ENCODE peak calls at places on chromosome 17, in nine cellular contexts. L is A549, Z is AG09309, H is cardiac fibroblast, C is BE2C, D is RWPE1, G is left ventricle myocardium inferior, J is fibroblast of pulmonary artery, E is GM12865. Q is an unnamed sample.
A peak's percentile ranks its signal among the peaks of the same experiment; 100 is the strongest.

GRCh38 chr17:74453665-74454196 is 12.7 kb upstream of the CD300A start:
- DNase-seq in L (peak; percentile 98), D (peak; percentile 94), G (no peak), H (no peak), C (no peak), Z (no peak), E (peak; percentile 86), J (no peak), Q (peak; percentile 97)

GRCh38 chr17:71922439-71922838 is 198.4 kb upstream of the SOX9 start:
- DNase-seq in J (peak; percentile 38), E (peak; percentile 68), L (no peak), Z (peak; percentile 62), H (peak; percentile 24), D (peak; percentile 70), C (no peak), G (no peak), Q (no peak)

GRCh38 chr17:65785109-65785508 is 223.7 kb upstream of the AXIN2 start:
- DNase-seq in D (peak; percentile 15), J (peak; percentile 97), L (peak; percentile 18), Z (peak; percentile 89), C (no peak), G (no peak), H (peak; percentile 95), E (no peak), Q (no peak)

GRCh38 chr17:33200587-33200986 is 92.5 kb downstream of the ASIC2 start:
- DNase-seq in D (peak; percentile 14), H (no peak), Z (no peak), L (peak; percentile 35), J (no peak), G (no peak), E (no peak), C (no peak), Q (no peak)

GRCh38 chr17:45948881-45949624 is 50.0 kb upstream of the STH start:
- DNase-seq in E (peak; percentile 56), H (peak; percentile 67), G (peak; percentile 78), D (peak; percentile 74), Z (no peak), J (peak; percentile 60), C (peak; percentile 82), L (peak; percentile 94), Q (peak; percentile 86)

GRCh38 chr17:79808763-79809529 is 12.1 kb upstream of the CBX8 start:
- DNase-seq in Z (no peak), C (no peak), E (peak; percentile 61), H (peak; percentile 60), L (peak; percentile 90), J (peak; percentile 61), D (peak; percentile 64), G (no peak), Q (peak; percentile 69)

GRCh38 chr17:40621019-40621418 is 26.6 kb downstream of the SMARCE1 start:
- DNase-seq in G (no peak), D (no peak), Z (no peak), C (no peak), L (no peak), E (no peak), J (no peak), H (no peak), Q (no peak)

GRCh38 chr17:68821860-68822693 is 133.1 kb downstream of the ABCA8 start:
- DNase-seq in L (peak; percentile 77), G (no peak), C (no peak), Z (peak; percentile 62), E (no peak), D (peak; percentile 90), J (peak; percentile 85), H (peak; percentile 78), Q (no peak)

GRCh38 chr17:74447628-74448159 is 15.8 kb downstream of the GPRC5C start:
- DNase-seq in G (no peak), L (no peak), H (no peak), D (no peak), Z (no peak), J (no peak), E (no peak), C (no peak), Q (no peak)

GRCh38 chr17:79315282-79316106 is 240.9 kb downstream of the ENGASE start:
- DNase-seq in H (no peak), Z (no peak), L (no peak), E (no peak), J (no peak), G (no peak), C (no peak), D (no peak), Q (no peak)

GRCh38 chr17:36544320-36545092 is at the start of gene GGNBP2:
- DNase-seq in J (peak; percentile 94), D (peak; percentile 88), H (peak; percentile 94), C (peak; percentile 96), Z (peak; percentile 60), L (peak; percentile 85), E (peak; percentile 95), G (peak; percentile 94), Q (peak; percentile 95)

GRCh38 chr17:75922963-75923874 is 17.6 kb downstream of the FBF1 start:
- DNase-seq in L (no peak), G (no peak), D (no peak), C (no peak), J (no peak), E (no peak), H (no peak), Z (no peak), Q (no peak)

GRCh38 chr17:83199500-83200201 is 120.2 kb downstream of the METRNL start:
- DNase-seq in D (no peak), Z (peak; percentile 52), H (no peak), C (peak; percentile 4), G (peak; percentile 57), L (no peak), J (no peak), E (no peak), Q (no peak)

GRCh38 chr17:28407130-28407973 is 1.3 kb upstream of the SLC46A1 start:
- DNase-seq in H (no peak), L (no peak), C (no peak), E (no peak), D (peak; percentile 97), J (no peak), G (no peak), Z (no peak), Q (no peak)
- TF ChIP-seq CTCF in H (no peak), L (no peak), C (no peak), E (no peak), D (peak; percentile 11), J (no peak), G (no peak), Z (no peak), Q (no peak)

DNA sequence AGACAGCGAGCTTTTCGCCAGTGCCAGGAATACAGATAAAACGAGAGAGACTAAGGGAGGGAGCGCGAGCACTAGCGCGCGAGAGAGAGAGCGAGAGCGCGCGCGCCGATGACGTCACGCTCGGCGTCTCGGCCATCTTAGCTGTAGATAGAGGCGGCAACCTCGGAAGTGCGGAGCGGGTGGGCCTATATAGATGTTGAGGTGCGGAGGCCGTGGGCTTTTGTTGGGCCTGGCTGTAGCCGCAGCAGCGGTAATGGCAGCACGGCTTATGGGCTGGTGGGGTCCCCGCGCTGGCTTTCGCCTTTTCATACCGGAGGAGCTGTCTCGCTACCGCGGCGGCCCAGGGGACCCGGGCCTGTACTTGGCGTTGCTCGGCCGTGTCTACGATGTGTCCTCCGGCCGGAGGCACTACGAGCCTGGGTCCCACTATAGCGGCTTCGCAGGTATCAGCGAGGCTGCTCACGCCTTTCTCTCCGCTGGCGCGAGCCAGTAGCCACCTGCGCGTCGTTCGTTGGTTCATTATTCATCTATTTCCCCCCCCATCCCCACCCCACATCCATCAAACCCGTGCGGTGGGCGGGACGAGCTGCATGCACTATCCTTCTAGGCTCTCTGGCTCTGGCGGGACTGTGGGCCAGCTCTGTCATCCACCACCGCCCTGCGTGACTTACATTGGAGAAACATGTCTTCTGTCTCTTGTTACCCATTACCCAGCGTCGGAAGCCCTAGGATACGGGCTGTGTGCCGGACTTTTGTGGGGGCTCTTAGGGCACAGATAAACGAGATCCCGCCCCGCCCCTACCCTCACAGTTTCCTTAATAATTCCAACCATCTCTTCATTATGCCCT is 790 bp downstream of the CYB5D2 start:
- DNase-seq in E (peak; percentile 95), D (peak; percentile 87), G (peak; percentile 92), H (peak; percentile 94), Z (peak; percentile 67), J (peak; percentile 95), L (peak; percentile 96), C (peak; percentile 82), Q (peak; percentile 91)
- TF ChIP-seq CTCF in E (no peak), D (no peak), G (no peak), H (no peak), Z (no peak), J (no peak), L (no peak), C (no peak), Q (no peak)

GRCh38 chr17:41917957-41918391 is 777 bp downstream of the ACLY start:
- DNase-seq in D (peak; percentile 30), L (no peak), J (peak; percentile 39), H (peak; percentile 40), C (peak; percentile 91), Z (no peak), E (peak; percentile 49), G (peak; percentile 70), Q (no peak)
- TF ChIP-seq CTCF in D (no peak), L (no peak), J (no peak), H (no peak), C (no peak), Z (no peak), E (no peak), G (no peak), Q (no peak)

DNA sequence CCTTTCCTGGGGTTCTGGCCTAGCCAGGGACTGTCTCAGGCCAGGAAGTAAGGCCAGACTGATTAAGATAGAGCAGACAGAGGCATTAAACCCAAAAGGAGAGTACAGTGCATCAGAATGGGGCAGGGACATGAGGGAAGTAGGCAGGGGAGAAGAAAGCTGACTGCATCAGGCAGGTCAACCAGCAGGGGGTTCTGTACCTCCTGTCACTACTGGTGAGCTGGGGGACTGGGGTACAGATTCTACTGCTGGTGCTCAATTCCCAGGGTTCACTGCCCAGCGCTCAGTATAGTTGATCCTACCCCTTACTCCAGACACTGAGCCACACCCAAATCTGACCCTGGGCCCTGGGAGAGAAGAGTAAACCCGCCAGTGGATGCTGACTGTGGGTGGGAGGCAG is 12.9 kb upstream of the MTMR4 start:
- DNase-seq in Z (no peak), E (peak; percentile 20), J (peak; percentile 17), D (no peak), G (no peak), H (no peak), L (no peak), C (no peak), Q (no peak)
- TF ChIP-seq CTCF in Z (no peak), E (peak; percentile 28), J (peak; percentile 37), D (no peak), G (peak; percentile 28), H (peak; percentile 13), L (no peak), C (peak; percentile 30), Q (peak; percentile 28)

DNA sequence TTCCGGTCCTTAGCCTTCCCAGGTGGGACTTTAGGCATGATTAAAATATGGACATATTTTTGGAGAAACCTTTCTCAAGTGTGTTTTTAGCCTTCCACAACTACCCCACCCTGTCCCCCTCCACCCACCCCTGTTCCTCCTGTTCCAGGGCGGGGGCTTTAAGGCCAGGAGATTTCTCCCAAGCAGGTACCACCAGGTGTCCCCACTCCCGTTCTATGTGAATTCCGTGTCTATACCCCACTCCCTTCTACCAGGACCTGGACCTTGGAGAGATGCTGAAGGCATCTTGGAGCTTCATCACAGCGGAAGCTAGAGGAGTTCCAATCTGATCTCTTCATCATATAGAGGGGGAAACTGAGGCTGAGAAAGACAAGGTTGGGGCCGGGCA is 9.7 kb downstream of the CA4 start:
- DNase-seq in G (no peak), H (no peak), J (no peak), Z (no peak), D (no peak), C (no peak), E (no peak), L (no peak), Q (peak; percentile 14)
- TF ChIP-seq CTCF in G (no peak), H (no peak), J (no peak), Z (no peak), D (no peak), C (no peak), E (no peak), L (no peak), Q (no peak)

Q was measured in GM13977.